ENCODE peak calls at places on chromosomes 5 and 9, in six cellular contexts. Z is GM23248, G is AG04449, A is aorta, T is mucosa of descending colon, Q is suprapubic skin. P is an unnamed sample.

GRCh38 chr9:112921549-112921948 is 30.9 kb upstream of the SLC46A2 start:
- DNase-seq in Z (peak; percentile 78), G (peak; percentile 23), A (no peak), T (no peak), Q (no peak), P (peak; percentile 65)

GRCh38 chr9:25964239-25964638 is 286.0 kb upstream of the TUSC1 start:
- DNase-seq in Z (peak; percentile 77), G (peak; percentile 53), A (no peak), T (no peak), Q (no peak), P (peak; percentile 84)

GRCh38 chr5:9156282-9156681 is 389.6 kb downstream of the SEMA5A start:
- DNase-seq in Z (peak; percentile 77), G (no peak), A (no peak), T (no peak), Q (peak; percentile 82), P (peak; percentile 79)

GRCh38 chr9:36840895-36841536 is 193.1 kb downstream of the PAX5 start:
- DNase-seq in Z (peak; percentile 12), G (no peak), A (no peak), T (no peak), Q (no peak), P (peak; percentile 18)

GRCh38 chr5:165894916-165895315 is 2389.5 kb downstream of the MAT2B start:
- DNase-seq in Z (no peak), G (no peak), A (no peak), T (no peak), Q (no peak), P (no peak)

GRCh38 chr5:66164044-66164790 is 20.1 kb downstream of the SREK1 start:
- DNase-seq in Z (peak; percentile 89), G (peak; percentile 23), A (no peak), T (no peak), Q (no peak), P (peak; percentile 91)

GRCh38 chr9:74777136-74777879 is 110.4 kb downstream of the TRPM6 start:
- DNase-seq in Z (peak; percentile 83), G (no peak), A (peak; percentile 81), T (no peak), Q (peak; percentile 83), P (peak; percentile 57)

GRCh38 chr9:94586316-94586715 is 7.3 kb downstream of the FBP2 start:
- DNase-seq in Z (no peak), G (no peak), A (no peak), T (no peak), Q (no peak), P (no peak)

GRCh38 chr9:105828171-105828570 is 133.8 kb downstream of the TMEM38B start:
- DNase-seq in Z (no peak), G (no peak), A (no peak), T (no peak), Q (no peak), P (no peak)

GRCh38 chr9:117734082-117734481 is 29.9 kb downstream of the TLR4 start:
- DNase-seq in Z (no peak), G (no peak), A (no peak), T (no peak), Q (no peak), P (no peak)

GRCh38 chr9:137494104-137494544 is 35.0 kb upstream of the NSMF start:
- DNase-seq in Z (no peak), G (no peak), A (no peak), T (no peak), Q (no peak), P (no peak)

GRCh38 chr5:143207563-143208364 is 195.7 kb downstream of the NR3C1 start:
- DNase-seq in Z (no peak), G (no peak), A (no peak), T (no peak), Q (no peak), P (no peak)
- H3K4me3 ChIP-seq in Z (no peak overlapping the region), G (no peak overlapping the region), A (no peak overlapping the region), T (no peak overlapping the region), Q (no peak overlapping the region), P (no peak overlapping the region)

GRCh38 chr5:14277407-14278320 is 134.5 kb downstream of the TRIO start:
- DNase-seq in Z (peak; percentile 46), G (no peak), A (no peak), T (no peak), Q (no peak), P (no peak)
- H3K4me3 ChIP-seq in Z (no peak overlapping the region), G (no peak overlapping the region), A (no peak overlapping the region), T (no peak overlapping the region), Q (no peak overlapping the region), P (no peak overlapping the region)

GRCh38 chr5:74647096-74647495 is 6.6 kb upstream of the ENC1 start:
- DNase-seq in Z (no peak), G (no peak), A (no peak), T (no peak), Q (no peak), P (no peak)

GRCh38 chr5:74651710-74652109 is 11.2 kb upstream of the ENC1 start:
- DNase-seq in Z (no peak), G (no peak), A (no peak), T (no peak), Q (no peak), P (no peak)

GRCh38 chr5:74652576-74652975 is 12.0 kb upstream of the ENC1 start:
- DNase-seq in Z (no peak), G (no peak), A (no peak), T (no peak), Q (no peak), P (no peak)

GRCh38 chr5:74649421-74649973 is 9.0 kb upstream of the ENC1 start:
- DNase-seq in Z (no peak), G (no peak), A (no peak), T (no peak), Q (no peak), P (no peak)

GRCh38 chr5:74648835-74649286 is 8.3 kb upstream of the ENC1 start:
- DNase-seq in Z (peak; percentile 75), G (no peak), A (no peak), T (no peak), Q (no peak), P (peak; percentile 70)
- H3K4me3 ChIP-seq in Z (no peak overlapping the region), G (no peak overlapping the region), A (no peak overlapping the region), T (no peak overlapping the region), Q (no peak overlapping the region), P (no peak overlapping the region)

GRCh38 chr5:158752656-158752973 is 347.1 kb downstream of the EBF1 start:
- DNase-seq in Z (no peak), G (no peak), A (no peak), T (no peak), Q (no peak), P (peak; percentile 66)

GRCh38 chr5:158744680-158745079 is 355.0 kb downstream of the EBF1 start:
- DNase-seq in Z (no peak), G (no peak), A (no peak), T (no peak), Q (no peak), P (no peak)

GRCh38 chr5:158746979-158747378 is 352.7 kb downstream of the EBF1 start:
- DNase-seq in Z (peak; percentile 79), G (peak; percentile 29), A (no peak), T (no peak), Q (no peak), P (peak; percentile 54)

GRCh38 chr5:158751961-158752655 is 347.6 kb downstream of the EBF1 start:
- DNase-seq in Z (peak; percentile 15), G (no peak), A (no peak), T (no peak), Q (no peak), P (no peak)

DNA sequence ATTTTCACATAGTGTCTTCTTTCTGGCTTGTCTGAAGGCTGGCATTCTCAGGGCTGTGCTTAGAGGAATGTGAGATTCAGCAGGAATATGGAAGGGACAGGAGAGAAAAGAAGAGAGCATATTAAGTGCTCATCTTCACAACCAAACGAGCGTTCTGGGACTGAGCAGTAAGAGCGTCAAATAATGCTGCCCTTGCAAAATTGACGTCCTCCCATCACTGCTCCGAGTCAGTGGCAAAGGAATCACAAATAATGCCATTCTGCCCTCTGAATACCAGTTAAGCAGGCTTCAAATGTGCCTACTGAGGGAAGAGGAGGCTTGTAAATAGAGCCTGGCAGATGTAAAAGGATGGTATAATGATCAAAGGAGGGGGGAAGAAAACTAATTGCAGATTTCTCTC is 351.2 kb downstream of the EBF1 start:
- DNase-seq in Z (no peak), G (no peak), A (no peak), T (no peak), Q (no peak), P (no peak)
- H3K4me3 ChIP-seq in Z (no peak overlapping the region), G (no peak overlapping the region), A (no peak overlapping the region), T (no peak overlapping the region), Q (no peak overlapping the region), P (no peak overlapping the region)

P was measured in AG10803.